ENCODE peak calls at places on chromosomes 5 and 9, in four cellular contexts. D is BJ, R is brain microvascular endothelial cell, H is tibial nerve. M is an unnamed sample.

GRCh38 chr5:122192883-122193496 is 63.6 kb downstream of the ZNF474 start:
- DNase-seq in D (peak; percentile 16), R (peak; percentile 82), H (no peak), M (peak; percentile 41)

GRCh38 chr9:136543830-136544548 is 1.9 kb downstream of the NOTCH1 start:
- DNase-seq in H (peak; percentile 71), D (no peak), R (no peak), M (no peak)

GRCh38 chr9:91360551-91361293 is 996 bp downstream of the AUH start:
- DNase-seq in D (no peak), R (no peak), H (no peak), M (no peak)

GRCh38 chr5:142287096-142287972 is 37.5 kb downstream of the SPRY4 start:
- DNase-seq in R (no peak), D (no peak), H (no peak), M (no peak)

GRCh38 chr5:84229045-84229444 is 155.6 kb downstream of the EDIL3 start:
- DNase-seq in D (no peak), H (no peak), R (no peak), M (no peak)

GRCh38 chr9:76114144-76114543 is 223.7 kb downstream of the PCSK5 start:
- DNase-seq in R (peak; percentile 27), D (no peak), H (no peak), M (peak; percentile 3)

GRCh38 chr5:170427672-170428236 is 38.6 kb upstream of the KCNMB1 start:
- DNase-seq in R (no peak), D (no peak), H (no peak), M (no peak)

GRCh38 chr9:118091676-118092490 is 387.7 kb downstream of the TLR4 start:
- DNase-seq in H (no peak), D (no peak), R (no peak), M (no peak)

GRCh38 chr9:134630393-134630790 is 11.2 kb upstream of the COL5A1 start:
- DNase-seq in R (no peak), D (no peak), H (peak; percentile 13), M (no peak)

GRCh38 chr9:129513282-129513681 is 107.6 kb downstream of the C9orf50 start:
- DNase-seq in D (no peak), R (no peak), H (no peak), M (no peak)

GRCh38 chr9:93190656-93191353 is 6.9 kb downstream of the WNK2 start:
- DNase-seq in D (no peak), R (no peak), H (no peak), M (no peak)

GRCh38 chr9:19232117-19232829 is 1.8 kb downstream of the DENND4C start:
- DNase-seq in R (no peak), D (no peak), H (no peak), M (no peak)

GRCh38 chr5:177515580-177515979 is 1.2 kb downstream of the DDX41 start:
- DNase-seq in R (no peak), D (no peak), H (no peak), M (no peak)

GRCh38 chr5:139061274-139061673 is 136.9 kb downstream of the SIL1 start:
- DNase-seq in R (peak; percentile 75), D (peak; percentile 35), H (no peak), M (no peak)

GRCh38 chr5:18281947-18282557 is 647.8 kb downstream of the TAF11L14 start:
- DNase-seq in R (peak; percentile 27), D (peak; percentile 6), H (no peak), M (peak; percentile 33)

GRCh38 chr9:112751059-112751795 is 667 bp downstream of the SNX30 start:
- DNase-seq in H (no peak), D (no peak), R (peak; percentile 62), M (peak; percentile 56)

GRCh38 chr5:113387844-113388243 is 46.9 kb downstream of the TSSK1B start:
- DNase-seq in D (no peak), H (no peak), R (no peak), M (no peak)

GRCh38 chr5:285991-286557 is 14.6 kb downstream of the PDCD6 start:
- DNase-seq in R (no peak), H (no peak), D (no peak), M (no peak)

GRCh38 chr5:18420711-18421110 is 786.5 kb downstream of the TAF11L14 start:
- DNase-seq in D (no peak), R (no peak), H (no peak), M (no peak)

GRCh38 chr5:95080456-95080855 is 204.4 kb downstream of the MCTP1 start:
- DNase-seq in H (no peak), R (no peak), D (no peak), M (no peak)

GRCh38 chr5:1001406-1002270 is 7.0 kb upstream of the NKD2 start:
- DNase-seq in R (no peak), D (no peak), H (peak; percentile 8), M (no peak)

GRCh38 chr5:73264626-73265025 is 91.6 kb downstream of the TMEM174 start:
- DNase-seq in H (no peak), D (no peak), R (no peak), M (no peak)

GRCh38 chr9:5441043-5441442 is 3.3 kb upstream of the PLGRKT start:
- DNase-seq in R (peak; percentile 58), D (no peak), H (no peak), M (no peak)

GRCh38 chr9:257957-258356 is 43.3 kb downstream of the DOCK8 start:
- DNase-seq in H (no peak), D (no peak), R (no peak), M (no peak)

GRCh38 chr9:108254236-108254635 is 601.5 kb downstream of the ACTL7B start:
- DNase-seq in D (no peak), R (no peak), H (no peak), M (no peak)

DNA sequence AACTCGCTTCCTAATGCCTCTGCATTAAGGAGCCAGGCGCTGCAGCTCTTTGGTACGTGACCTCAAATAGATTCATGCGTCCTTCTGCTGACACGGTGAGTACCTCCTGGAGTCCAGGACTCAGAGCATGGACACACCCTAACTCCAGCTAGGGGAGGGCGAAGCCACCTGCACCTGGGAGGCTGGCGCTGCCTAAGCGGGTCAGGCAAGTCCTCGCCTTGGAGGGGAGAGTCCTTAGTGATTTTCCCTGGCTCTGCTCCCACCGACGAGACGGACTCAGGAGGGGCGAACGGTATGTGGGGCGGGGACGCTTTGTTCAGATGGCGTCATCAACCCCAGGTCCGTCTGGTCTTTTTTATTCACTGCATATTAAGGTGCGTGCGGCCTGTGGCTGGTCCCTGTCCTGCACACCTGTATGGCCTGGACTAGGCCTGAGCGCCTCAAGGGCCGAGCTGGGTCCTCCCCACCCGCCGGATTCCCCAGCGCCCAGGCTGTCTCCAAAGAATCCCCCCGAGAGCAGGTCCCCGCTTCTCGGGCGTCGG is 50.3 kb downstream of the NSUN2 start:
- DNase-seq in D (no peak), H (no peak), R (no peak), M (no peak)
- H3K27me3 ChIP-seq in D (peaks cover 20% of the 10 kb centered on the region), H (peaks cover 34% of the 10 kb centered on the region), R (peaks cover 15% of the 10 kb centered on the region), M (peaks cover 37% of the 10 kb centered on the region)

DNA sequence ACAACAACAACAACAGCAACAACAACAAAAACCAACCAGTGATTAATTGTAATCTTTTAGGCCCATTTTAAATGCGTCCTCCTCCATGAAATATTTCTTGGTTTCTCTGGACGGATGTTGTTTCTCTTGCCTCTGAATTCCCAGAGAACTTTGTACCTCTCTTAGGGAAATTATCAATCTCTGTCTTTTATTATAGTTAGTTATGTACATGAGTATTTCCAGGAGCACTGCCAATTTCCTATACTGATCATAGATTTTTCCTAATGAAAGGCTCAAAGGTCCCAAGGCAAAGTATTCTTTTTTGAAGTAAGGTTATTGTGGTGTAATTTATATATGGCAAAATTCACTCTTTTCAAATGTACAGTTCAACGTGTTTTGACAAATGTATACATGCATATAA is 20.4 kb upstream of the PALM2AKAP2 start:
- DNase-seq in R (no peak), H (no peak), D (no peak), M (no peak)
- H3K27me3 ChIP-seq in R (no peaks in the 10 kb centered on the region), H (no peaks in the 10 kb centered on the region), D (no peaks in the 10 kb centered on the region), M (no peaks in the 10 kb centered on the region)

GRCh38 chr5:43007911-43008368 is 32.2 kb downstream of the ANXA2R start:
- DNase-seq in D (no peak), H (peak; percentile 22), R (peak; percentile 74), M (no peak)
- H3K27me3 ChIP-seq in D (no peaks in the 10 kb centered on the region), H (no peaks in the 10 kb centered on the region), R (no peaks in the 10 kb centered on the region), M (no peaks in the 10 kb centered on the region)

GRCh38 chr5:135028791-135029467 is 5.1 kb downstream of the PITX1 start:
- DNase-seq in H (no peak), R (no peak), D (no peak), M (no peak)
- H3K27me3 ChIP-seq in H (peaks cover 80% of the 10 kb centered on the region), R (peaks cover 74% of the 10 kb centered on the region), D (no peaks in the 10 kb centered on the region), M (peaks cover 6% of the 10 kb centered on the region)

GRCh38 chr9:126623667-126624452 is 10.1 kb downstream of the LMX1B start:
- DNase-seq in R (no peak), D (no peak), H (no peak), M (no peak)
- H3K27me3 ChIP-seq in R (peaks cover 93% of the 10 kb centered on the region), D (peaks cover 50% of the 10 kb centered on the region), H (peaks cover 100% of the 10 kb centered on the region), M (peaks cover 99% of the 10 kb centered on the region)

GRCh38 chr9:37033753-37034319 is at the start of gene PAX5:
- DNase-seq in H (no peak), R (no peak), D (no peak), M (no peak)
- H3K27me3 ChIP-seq in H (peaks cover 100% of the 10 kb centered on the region), R (peaks cover 93% of the 10 kb centered on the region), D (peaks cover 80% of the 10 kb centered on the region), M (peaks cover 98% of the 10 kb centered on the region)

GRCh38 chr9:124001445-124001799 is 10.1 kb upstream of the LHX2 start:
- DNase-seq in R (no peak), H (no peak), D (no peak), M (no peak)

GRCh38 chr9:123999668-124000067 is 11.9 kb upstream of the LHX2 start:
- DNase-seq in H (no peak), D (no peak), R (no peak), M (no peak)

GRCh38 chr9:124000161-124000783 is 11.3 kb upstream of the LHX2 start:
- DNase-seq in D (no peak), H (no peak), R (no peak), M (no peak)

GRCh38 chr9:124001865-124002525 is 9.6 kb upstream of the LHX2 start:
- DNase-seq in H (no peak), D (no peak), R (no peak), M (no peak)

GRCh38 chr9:124000784-124001444 is 10.7 kb upstream of the LHX2 start:
- DNase-seq in H (no peak), R (no peak), D (no peak), M (no peak)
- H3K27me3 ChIP-seq in H (peaks cover 93% of the 10 kb centered on the region), R (peaks cover 92% of the 10 kb centered on the region), D (peaks cover 70% of the 10 kb centered on the region), M (peaks cover 91% of the 10 kb centered on the region)

GRCh38 chr9:124029617-124030016 is 18.0 kb downstream of the LHX2 start:
- DNase-seq in R (no peak), H (no peak), D (no peak), M (no peak)

GRCh38 chr9:124033348-124033747 is 21.8 kb downstream of the LHX2 start:
- DNase-seq in D (no peak), H (no peak), R (no peak), M (no peak)

GRCh38 chr9:124032247-124032646 is 20.7 kb downstream of the LHX2 start:
- DNase-seq in D (no peak), H (no peak), R (no peak), M (no peak)

GRCh38 chr9:124033967-124034366 is 22.4 kb downstream of the LHX2 start:
- DNase-seq in H (no peak), R (no peak), D (no peak), M (no peak)

GRCh38 chr9:124030969-124031451 is 19.4 kb downstream of the LHX2 start:
- DNase-seq in H (no peak), R (no peak), D (peak; percentile 69), M (no peak)
- H3K27me3 ChIP-seq in H (peaks cover 66% of the 10 kb centered on the region), R (peaks cover 68% of the 10 kb centered on the region), D (no peaks in the 10 kb centered on the region), M (peaks cover 65% of the 10 kb centered on the region)

M was measured in AG04450.